ENCODE peak calls at places on chromosomes 3 and 15, in six cellular contexts. O is GM12878, E is SK-N-SH, J is HepG2, G is K562, M is H1. B is an unnamed sample.

GRCh38 chr3:188339410-188340295 is 185.7 kb downstream of the LPP start:
- DNase-seq in O (no peak), E (no peak), J (no peak), G (no peak), M (no peak), B (no peak)

GRCh38 chr3:45176912-45177311 is 30.7 kb upstream of the CDCP1 start:
- DNase-seq in O (no peak), E (no peak), J (no peak), G (no peak), M (no peak), B (no peak)

GRCh38 chr15:71752604-71753289 is 57.6 kb upstream of the NR2E3 start:
- DNase-seq in O (no peak), E (peak), J (peak), G (no peak), M (no peak), B (no peak)

GRCh38 chr3:151787626-151788025 is 26.3 kb upstream of the AADAC start:
- DNase-seq in O (no peak), E (no peak), J (no peak), G (no peak), M (no peak), B (no peak)

GRCh38 chr3:161403251-161403650 is 31.9 kb upstream of the SPTSSB start:
- DNase-seq in O (no peak), E (no peak), J (no peak), G (no peak), M (no peak), B (no peak)

GRCh38 chr3:60048447-60048848 is 998.6 kb upstream of the CFAP20DC start:
- DNase-seq in O (no peak), E (no peak), J (no peak), G (no peak), M (no peak), B (no peak)

GRCh38 chr3:113685956-113686721 is 10.3 kb downstream of the USF3 start:
- DNase-seq in O (no peak), E (no peak), J (peak), G (no peak), M (no peak), B (peak)

GRCh38 chr15:31304736-31305365 is 21.8 kb upstream of the KLF13 start:
- DNase-seq in O (no peak), E (peak), J (no peak), G (no peak), M (no peak), B (no peak)

GRCh38 chr3:50503504-50503903 is at the start of gene CACNA2D2:
- DNase-seq in O (no peak), E (peak), J (no peak), G (peak), M (no peak), B (peak)

GRCh38 chr15:60299452-60300047 is 98.2 kb downstream of the ANXA2 start:
- DNase-seq in O (no peak), E (peak), J (no peak), G (peak), M (no peak), B (no peak)

GRCh38 chr3:59885907-59886400 is 836.1 kb upstream of the CFAP20DC start:
- DNase-seq in O (no peak), E (no peak), J (no peak), G (no peak), M (no peak), B (no peak)

GRCh38 chr3:72996121-72996472 is 514 bp upstream of the PPP4R2 start:
- DNase-seq in O (no peak), E (no peak), J (no peak), G (no peak), M (no peak), B (no peak)
- TF ChIP-seq GABPA in O (no peak), E (no peak), J (no peak), G (no peak), M (no peak), B (no peak)

GRCh38 chr3:71210257-71211002 is 373.1 kb downstream of the FOXP1 start:
- DNase-seq in O (no peak), E (no peak), J (peak), G (peak), M (no peak), B (peak)
- TF ChIP-seq GABPA in O (no peak), E (no peak), J (no peak), G (no peak), M (no peak), B (no peak)

GRCh38 chr3:154753101-154753500 is 323.1 kb upstream of the GPR149 start:
- DNase-seq in O (no peak), E (no peak), J (no peak), G (no peak), M (no peak), B (no peak)

GRCh38 chr3:154759966-154760365 is 320.2 kb upstream of the MME start:
- DNase-seq in O (no peak), E (no peak), J (no peak), G (no peak), M (no peak), B (no peak)

DNA sequence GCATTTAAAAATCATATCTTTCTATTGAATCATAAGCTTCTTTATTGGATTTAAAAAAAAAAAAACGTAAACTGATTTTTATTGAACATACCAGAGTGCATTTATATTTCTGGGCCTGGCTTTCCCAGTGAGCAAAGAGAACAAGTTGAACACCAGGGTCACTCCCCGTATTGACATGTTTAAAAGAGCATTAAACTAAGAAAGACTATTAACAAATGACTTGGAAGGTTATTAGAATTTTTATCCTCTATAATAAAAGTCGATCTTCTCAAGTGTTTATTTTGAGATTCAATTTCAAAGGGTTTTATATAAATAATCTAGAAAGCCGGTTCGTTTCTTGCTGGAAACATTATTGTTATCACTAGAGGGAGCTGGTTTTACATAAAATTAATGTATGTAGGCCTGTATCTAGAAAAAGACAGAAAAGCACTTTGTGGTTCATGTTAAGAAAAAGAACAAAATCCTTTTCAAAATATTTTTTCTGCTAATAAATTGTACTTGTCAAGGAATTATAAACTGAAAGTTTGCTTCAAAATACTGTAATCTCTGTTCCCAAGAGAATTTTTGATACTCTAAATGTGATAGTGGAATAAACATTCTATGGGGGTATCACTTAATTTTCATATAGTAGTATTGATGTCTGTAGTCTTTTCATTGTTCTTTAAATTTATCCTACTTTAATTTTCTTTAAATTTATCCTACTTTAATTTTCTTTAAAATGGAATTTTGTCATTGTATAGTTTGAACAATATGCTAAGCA is 321.8 kb upstream of the MME start:
- DNase-seq in O (no peak), E (peak), J (no peak), G (no peak), M (no peak), B (no peak)
- TF ChIP-seq GABPA in O (no peak), E (no peak), J (no peak), G (no peak), M (no peak), B (no peak)

DNA sequence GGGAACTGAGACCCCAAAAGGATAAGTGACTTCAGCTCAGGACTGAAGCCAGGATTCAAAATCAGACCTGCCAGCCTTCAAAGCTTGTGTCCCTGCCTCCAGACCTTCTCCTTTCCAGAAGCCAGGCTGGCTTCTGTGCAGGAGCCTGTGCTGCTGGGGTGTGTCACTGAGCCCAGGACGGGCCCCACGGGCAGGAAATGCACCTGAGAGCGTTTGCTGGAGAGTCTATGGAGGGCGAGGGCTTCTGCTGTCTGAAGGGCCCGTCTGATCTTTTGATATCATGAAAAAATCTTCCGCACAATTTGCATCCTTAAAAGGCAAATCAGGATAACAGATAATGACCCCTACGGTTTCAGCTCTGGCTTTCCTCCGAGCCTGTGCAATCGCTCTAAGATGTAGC is 125.4 kb downstream of the FAM43A start:
- DNase-seq in O (no peak), E (no peak), J (no peak), G (no peak), M (no peak), B (no peak)
- TF ChIP-seq GABPA in O (no peak), E (no peak), J (no peak), G (no peak), M (no peak), B (no peak)

GRCh38 chr3:134432236-134432635 is 53.5 kb downstream of the ANAPC13 start:
- DNase-seq in O (no peak), E (no peak), J (no peak), G (no peak), M (no peak), B (no peak)

GRCh38 chr3:134428396-134428795 is 54.1 kb upstream of the AMOTL2 start:
- DNase-seq in O (no peak), E (no peak), J (no peak), G (no peak), M (no peak), B (no peak)

GRCh38 chr3:134430950-134431445 is 54.8 kb downstream of the ANAPC13 start:
- DNase-seq in O (no peak), E (no peak), J (no peak), G (no peak), M (no peak), B (no peak)

GRCh38 chr3:134427400-134428111 is 53.3 kb upstream of the AMOTL2 start:
- DNase-seq in O (no peak), E (peak), J (peak), G (no peak), M (no peak), B (no peak)

GRCh38 chr3:134430174-134430573 is 55.6 kb downstream of the ANAPC13 start:
- DNase-seq in O (no peak), E (no peak), J (no peak), G (no peak), M (no peak), B (no peak)
- TF ChIP-seq GABPA in O (no peak), E (no peak), J (no peak), G (no peak), M (no peak), B (no peak)